ENCODE peak calls at places on chromosomes 13 and 19, in five cellular contexts. N, P, E, W and O are unnamed samples.

GRCh38 chr13:93562676-93563075 is 336.1 kb downstream of the GPC6 start:
- DNase-seq in N (peak), P (peak), E (no peak), W (no peak), O (no peak)

GRCh38 chr13:105196052-105196451 is 1339.4 kb downstream of the EFNB2 start:
- DNase-seq in N (no peak), P (no peak), E (no peak), W (no peak), O (no peak)

GRCh38 chr19:33524024-33524664 is 2.6 kb upstream of the PEPD start:
- DNase-seq in N (no peak), P (no peak), E (no peak), W (peak), O (no peak)

GRCh38 chr19:46339491-46339890 is 7.4 kb upstream of the PPP5C start:
- DNase-seq in N (no peak), P (no peak), E (no peak), W (no peak), O (no peak)

GRCh38 chr19:30341646-30342201 is 30.5 kb upstream of the ZNF536 start:
- DNase-seq in N (no peak), P (no peak), E (no peak), W (no peak), O (no peak)

GRCh38 chr13:41458939-41459753 is 1.8 kb downstream of the RGCC start:
- DNase-seq in N (no peak), P (peak), E (peak), W (peak), O (peak)

GRCh38 chr19:23525265-23525862 is 130.1 kb upstream of the ZNF91 start:
- DNase-seq in N (no peak), P (no peak), E (no peak), W (no peak), O (no peak)

GRCh38 chr13:63855457-63856118 is 2439.9 kb upstream of the PCDH20 start:
- DNase-seq in N (no peak), P (no peak), E (no peak), W (peak), O (no peak)

GRCh38 chr13:73625562-73626339 is 508.5 kb downstream of the KLF12 start:
- DNase-seq in N (no peak), P (no peak), E (no peak), W (no peak), O (peak)

GRCh38 chr19:10551698-10552301 is 8.1 kb downstream of the ATG4D start:
- DNase-seq in N (no peak), P (peak), E (no peak), W (no peak), O (peak)

GRCh38 chr13:30859326-30859725 is 46.7 kb upstream of the MEDAG start:
- DNase-seq in N (no peak), P (no peak), E (no peak), W (no peak), O (no peak)

GRCh38 chr13:82407321-82407720 is 1475.0 kb downstream of the SLITRK1 start:
- DNase-seq in N (no peak), P (no peak), E (no peak), W (no peak), O (no peak)

GRCh38 chr13:38685974-38686571 is 804 bp upstream of the FREM2 start:
- DNase-seq in N (no peak), P (peak), E (peak), W (no peak), O (no peak)

GRCh38 chr19:49741210-49741844 is 21.8 kb downstream of the TSKS start:
- DNase-seq in N (no peak), P (no peak), E (no peak), W (no peak), O (no peak)

GRCh38 chr13:76222511-76222910 is 586.4 kb downstream of the LMO7 start:
- DNase-seq in N (no peak), P (no peak), E (peak), W (no peak), O (no peak)

GRCh38 chr19:51737924-51738323 is 13.8 kb downstream of the FPR1 start:
- DNase-seq in N (no peak), P (no peak), E (no peak), W (no peak), O (no peak)

GRCh38 chr19:33476151-33476707 is 45.4 kb downstream of the PEPD start:
- DNase-seq in N (no peak), P (no peak), E (no peak), W (no peak), O (no peak)

GRCh38 chr13:31970237-31970930 is 61.2 kb upstream of the FRY start:
- DNase-seq in N (peak), P (peak), E (no peak), W (no peak), O (no peak)

GRCh38 chr13:45333973-45334922 is 6.7 kb downstream of the TPT1 start:
- DNase-seq in N (no peak), P (peak), E (no peak), W (no peak), O (no peak)

GRCh38 chr13:36778083-36778671 is 40.8 kb upstream of the RFXAP start:
- DNase-seq in N (no peak), P (peak), E (no peak), W (peak), O (no peak)

GRCh38 chr13:109162248-109163051 is 533.0 kb downstream of the MYO16 start:
- DNase-seq in N (no peak), P (peak), E (no peak), W (no peak), O (no peak)

GRCh38 chr13:21971662-21972635 is 301.1 kb downstream of the FGF9 start:
- DNase-seq in N (no peak), P (no peak), E (no peak), W (no peak), O (no peak)

GRCh38 chr13:114053026-114053425 is 79.2 kb upstream of the C13orf46 start:
- DNase-seq in N (no peak), P (no peak), E (no peak), W (no peak), O (no peak)

GRCh38 chr13:39350461-39350881 is 252.5 kb downstream of the LHFPL6 start:
- DNase-seq in N (no peak), P (no peak), E (no peak), W (no peak), O (no peak)

GRCh38 chr13:24713022-24713421 is 32.8 kb downstream of the ATP12A start:
- DNase-seq in N (no peak), P (no peak), E (no peak), W (no peak), O (no peak)

GRCh38 chr13:50950808-50951207 is 41.2 kb downstream of the RNASEH2B start:
- DNase-seq in N (no peak), P (no peak), E (no peak), W (no peak), O (no peak)

GRCh38 chr19:15644066-15644741 is 3.5 kb downstream of the CYP4F3 start:
- DNase-seq in N (no peak), P (no peak), E (no peak), W (no peak), O (no peak)

GRCh38 chr19:37470216-37470615 is 1.1 kb downstream of the ZNF570 start:
- DNase-seq in N (no peak), P (no peak), E (no peak), W (no peak), O (no peak)

GRCh38 chr19:37466277-37466797 is 907 bp downstream of the ZNF569 start:
- DNase-seq in N (no peak), P (no peak), E (no peak), W (peak), O (no peak)

GRCh38 chr19:37467608-37468090 is 405 bp upstream of the ZNF569 start:
- DNase-seq in N (no peak), P (no peak), E (no peak), W (no peak), O (no peak)

GRCh38 chr19:37468961-37469777 is at the start of gene ZNF570:
- DNase-seq in N (peak), P (peak), E (peak), W (peak), O (peak)

GRCh38 chr19:37466798-37467607 is at the start of gene ZNF569:
- DNase-seq in N (peak), P (peak), E (peak), W (peak), O (peak)
- H3K27ac ChIP-seq in N (peak), P (no peak), E (peak), W (no peak), O (peak)

DNA sequence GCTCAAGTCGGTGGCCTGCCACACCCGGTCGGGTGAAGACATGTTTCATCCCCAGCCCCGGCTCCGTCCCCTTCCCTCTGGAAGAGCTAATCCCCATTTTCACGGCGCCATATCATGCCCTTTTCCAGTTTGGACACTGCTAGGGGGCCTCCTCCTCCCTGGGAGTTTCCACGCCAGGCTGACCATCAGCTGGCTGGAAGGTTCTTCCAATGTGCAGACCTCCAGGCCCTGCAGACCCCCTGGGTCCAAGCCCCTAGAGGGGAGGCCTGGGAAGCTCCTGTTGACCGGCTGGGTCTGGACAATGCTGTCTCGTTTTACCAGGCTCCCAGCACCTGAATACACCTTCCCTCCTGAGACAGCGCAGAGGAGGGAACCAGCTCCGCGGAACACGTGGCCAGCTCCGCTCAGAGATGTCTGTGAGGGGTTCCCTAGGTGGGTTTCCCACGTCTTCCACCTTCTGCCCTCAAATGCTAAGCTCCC is 44.7 kb upstream of the RANBP3 start:
- DNase-seq in N (no peak), P (no peak), E (no peak), W (no peak), O (no peak)
- H3K27ac ChIP-seq in N (no peak), P (no peak), E (no peak), W (no peak), O (no peak)

GRCh38 chr13:97308735-97309429 is 86.7 kb downstream of the MBNL2 start:
- DNase-seq in N (no peak), P (peak), E (no peak), W (no peak), O (no peak)

GRCh38 chr13:97306646-97307045 is 84.5 kb downstream of the MBNL2 start:
- DNase-seq in N (no peak), P (no peak), E (no peak), W (no peak), O (no peak)

GRCh38 chr13:97307544-97307881 is 85.4 kb downstream of the MBNL2 start:
- DNase-seq in N (no peak), P (no peak), E (no peak), W (no peak), O (no peak)

GRCh38 chr13:97307096-97307495 is 85.0 kb downstream of the MBNL2 start:
- DNase-seq in N (no peak), P (no peak), E (no peak), W (no peak), O (no peak)

GRCh38 chr13:97307882-97308624 is 85.9 kb downstream of the MBNL2 start:
- DNase-seq in N (no peak), P (peak), E (no peak), W (no peak), O (no peak)
- H3K27ac ChIP-seq in N (peak), P (peak), E (no peak), W (no peak), O (no peak)

GRCh38 chr19:58450836-58451357 is 525 bp upstream of the ZNF324B start:
- DNase-seq in N (no peak), P (no peak), E (no peak), W (no peak), O (no peak)

GRCh38 chr19:58453743-58454142 is 2.3 kb downstream of the ZNF324B start:
- DNase-seq in N (no peak), P (no peak), E (no peak), W (no peak), O (no peak)

GRCh38 chr19:58456111-58456510 is 4.7 kb downstream of the ZNF324B start:
- DNase-seq in N (no peak), P (no peak), E (no peak), W (no peak), O (no peak)

GRCh38 chr19:58455306-58455705 is 3.9 kb downstream of the ZNF324B start:
- DNase-seq in N (no peak), P (no peak), E (no peak), W (no peak), O (no peak)

DNA sequence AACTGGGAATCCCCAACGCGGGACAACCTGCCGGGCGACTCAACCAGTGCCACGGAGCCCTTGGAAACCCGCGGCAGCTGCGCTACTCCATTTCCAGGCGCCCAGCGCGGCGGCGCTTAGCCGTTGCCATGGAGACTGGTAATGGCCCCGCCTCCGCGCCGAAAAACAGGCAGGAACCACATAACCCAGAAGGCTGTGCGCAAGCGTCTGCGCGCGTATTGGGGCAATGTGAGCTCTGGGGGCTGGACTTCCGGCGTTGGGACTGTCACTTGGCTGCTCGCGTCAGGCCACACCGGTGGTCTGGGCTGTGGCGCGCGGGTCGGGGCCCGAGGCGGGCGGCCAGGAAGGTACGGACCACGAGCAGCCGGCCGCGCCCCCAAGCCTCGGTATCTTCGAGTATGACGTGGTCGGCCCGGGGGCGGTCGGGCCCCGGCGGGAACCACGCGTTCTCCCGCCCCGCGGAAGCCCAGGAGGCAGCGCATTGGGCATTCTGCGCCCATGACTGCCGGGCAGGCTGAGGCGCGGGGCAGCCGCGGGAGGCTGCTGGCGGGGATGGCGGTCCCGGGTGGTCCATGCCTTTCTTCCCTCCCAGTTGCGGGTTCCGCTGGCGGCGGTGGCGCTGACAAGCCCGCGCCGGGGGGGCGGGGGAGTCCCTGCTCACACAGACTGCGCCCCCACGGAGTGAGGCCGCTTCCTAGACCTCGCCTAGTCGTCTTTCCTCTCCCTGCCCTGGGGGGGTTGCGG is at the start of gene ZNF324B:
- DNase-seq in N (peak), P (peak), E (peak), W (peak), O (peak)
- H3K27ac ChIP-seq in N (peak), P (peak), E (no peak), W (no peak), O (peak)